ENCODE peak calls at places on chromosomes 3 and 15, in seven cellular contexts. One of them, this sample, is unnamed.

GRCh38 chr3:171646357-171647133 is 163.7 kb downstream of the PLD1 start:
- DNase-seq in fibroblast of lung: peak
- DNase-seq in AG09309: peak
- DNase-seq in GM12892: no peak
- DNase-seq in glutamatergic neuron: no peak
- DNase-seq in cardiac fibroblast: peak
- DNase-seq in effector memory CD8-positive, alpha-beta T cell: no peak
- DNase-seq in this sample: no peak

GRCh38 chr3:36695769-36696137 is 68.6 kb downstream of the DCLK3 start:
- DNase-seq in fibroblast of lung: peak
- DNase-seq in cardiac fibroblast: peak
- DNase-seq in AG09309: peak
- DNase-seq in GM12892: no peak
- DNase-seq in glutamatergic neuron: no peak
- DNase-seq in effector memory CD8-positive, alpha-beta T cell: no peak
- DNase-seq in this sample: no peak

GRCh38 chr15:66729339-66729951 is 27.4 kb downstream of the SMAD6 start:
- DNase-seq in AG09309: no peak
- DNase-seq in glutamatergic neuron: no peak
- DNase-seq in cardiac fibroblast: no peak
- DNase-seq in fibroblast of lung: no peak
- DNase-seq in GM12892: no peak
- DNase-seq in effector memory CD8-positive, alpha-beta T cell: no peak
- DNase-seq in this sample: no peak

GRCh38 chr3:33202581-33203457 is 15.8 kb downstream of the SUSD5 start:
- DNase-seq in effector memory CD8-positive, alpha-beta T cell: no peak
- DNase-seq in cardiac fibroblast: no peak
- DNase-seq in GM12892: no peak
- DNase-seq in AG09309: no peak
- DNase-seq in glutamatergic neuron: no peak
- DNase-seq in fibroblast of lung: no peak
- DNase-seq in this sample: no peak

GRCh38 chr3:112628038-112628437 is 12.9 kb downstream of the CCDC80 start:
- DNase-seq in glutamatergic neuron: no peak
- DNase-seq in GM12892: no peak
- DNase-seq in fibroblast of lung: no peak
- DNase-seq in effector memory CD8-positive, alpha-beta T cell: no peak
- DNase-seq in AG09309: no peak
- DNase-seq in cardiac fibroblast: no peak
- DNase-seq in this sample: no peak

GRCh38 chr3:24294150-24294549 is 200.5 kb downstream of the THRB start:
- DNase-seq in GM12892: no peak
- DNase-seq in cardiac fibroblast: no peak
- DNase-seq in fibroblast of lung: no peak
- DNase-seq in AG09309: no peak
- DNase-seq in glutamatergic neuron: no peak
- DNase-seq in effector memory CD8-positive, alpha-beta T cell: no peak
- DNase-seq in this sample: no peak

GRCh38 chr15:68578175-68578959 is 426 bp upstream of the CORO2B start:
- DNase-seq in effector memory CD8-positive, alpha-beta T cell: no peak
- DNase-seq in AG09309: peak
- DNase-seq in cardiac fibroblast: peak
- DNase-seq in GM12892: no peak
- DNase-seq in fibroblast of lung: peak
- DNase-seq in glutamatergic neuron: peak
- DNase-seq in this sample: no peak

GRCh38 chr15:59170295-59170881 is 36.3 kb upstream of the LDHAL6B start:
- DNase-seq in AG09309: peak
- DNase-seq in effector memory CD8-positive, alpha-beta T cell: no peak
- DNase-seq in glutamatergic neuron: no peak
- DNase-seq in GM12892: no peak
- DNase-seq in cardiac fibroblast: peak
- DNase-seq in fibroblast of lung: no peak
- DNase-seq in this sample: no peak

GRCh38 chr3:15964605-15965061 is 166.9 kb upstream of the ANKRD28 start:
- DNase-seq in fibroblast of lung: peak
- DNase-seq in GM12892: no peak
- DNase-seq in AG09309: no peak
- DNase-seq in effector memory CD8-positive, alpha-beta T cell: no peak
- DNase-seq in glutamatergic neuron: peak
- DNase-seq in cardiac fibroblast: peak
- DNase-seq in this sample: no peak

GRCh38 chr3:9301091-9301490 is 51.6 kb upstream of the SRGAP3 start:
- DNase-seq in glutamatergic neuron: no peak
- DNase-seq in GM12892: no peak
- DNase-seq in fibroblast of lung: no peak
- DNase-seq in AG09309: no peak
- DNase-seq in effector memory CD8-positive, alpha-beta T cell: no peak
- DNase-seq in cardiac fibroblast: peak
- DNase-seq in this sample: no peak

GRCh38 chr15:70835415-70835814 is 18.5 kb downstream of the LARP6 start:
- DNase-seq in AG09309: no peak
- DNase-seq in cardiac fibroblast: peak
- DNase-seq in effector memory CD8-positive, alpha-beta T cell: no peak
- DNase-seq in fibroblast of lung: no peak
- DNase-seq in glutamatergic neuron: no peak
- DNase-seq in GM12892: no peak
- DNase-seq in this sample: no peak

GRCh38 chr3:16090013-16090412 is 84.5 kb upstream of the GALNT15 start:
- DNase-seq in effector memory CD8-positive, alpha-beta T cell: no peak
- DNase-seq in AG09309: peak
- DNase-seq in glutamatergic neuron: no peak
- DNase-seq in cardiac fibroblast: peak
- DNase-seq in fibroblast of lung: peak
- DNase-seq in GM12892: no peak
- DNase-seq in this sample: no peak

GRCh38 chr3:63015614-63016016 is 140.4 kb upstream of the CADPS start:
- DNase-seq in glutamatergic neuron: peak
- DNase-seq in effector memory CD8-positive, alpha-beta T cell: no peak
- DNase-seq in AG09309: no peak
- DNase-seq in fibroblast of lung: no peak
- DNase-seq in GM12892: no peak
- DNase-seq in cardiac fibroblast: no peak
- DNase-seq in this sample: no peak

GRCh38 chr3:170865209-170866094 is 4.5 kb downstream of the RPL22L1 start:
- DNase-seq in fibroblast of lung: peak
- DNase-seq in AG09309: no peak
- DNase-seq in glutamatergic neuron: no peak
- DNase-seq in cardiac fibroblast: peak
- DNase-seq in effector memory CD8-positive, alpha-beta T cell: no peak
- DNase-seq in GM12892: no peak
- DNase-seq in this sample: no peak

GRCh38 chr3:151875759-151876158 is 2.3 kb downstream of the SUCNR1 start:
- DNase-seq in glutamatergic neuron: no peak
- DNase-seq in fibroblast of lung: no peak
- DNase-seq in cardiac fibroblast: no peak
- DNase-seq in AG09309: no peak
- DNase-seq in effector memory CD8-positive, alpha-beta T cell: no peak
- DNase-seq in GM12892: no peak
- DNase-seq in this sample: no peak

GRCh38 chr3:41900265-41900664 is 61.6 kb downstream of the ULK4 start:
- DNase-seq in fibroblast of lung: peak
- DNase-seq in GM12892: no peak
- DNase-seq in AG09309: no peak
- DNase-seq in effector memory CD8-positive, alpha-beta T cell: no peak
- DNase-seq in glutamatergic neuron: no peak
- DNase-seq in cardiac fibroblast: peak
- DNase-seq in this sample: no peak

GRCh38 chr3:111368061-111368460 is 173.9 kb upstream of the CD96 start:
- DNase-seq in cardiac fibroblast: peak
- DNase-seq in effector memory CD8-positive, alpha-beta T cell: no peak
- DNase-seq in AG09309: peak
- DNase-seq in GM12892: no peak
- DNase-seq in fibroblast of lung: peak
- DNase-seq in glutamatergic neuron: no peak
- DNase-seq in this sample: no peak

GRCh38 chr3:127747066-127747465 is 74.3 kb downstream of the ABTB1 start:
- DNase-seq in cardiac fibroblast: no peak
- DNase-seq in effector memory CD8-positive, alpha-beta T cell: no peak
- DNase-seq in fibroblast of lung: no peak
- DNase-seq in glutamatergic neuron: no peak
- DNase-seq in AG09309: no peak
- DNase-seq in GM12892: no peak
- DNase-seq in this sample: no peak

GRCh38 chr3:186432944-186433732 is 71.1 kb upstream of the DGKG start:
- DNase-seq in cardiac fibroblast: no peak
- DNase-seq in AG09309: no peak
- DNase-seq in effector memory CD8-positive, alpha-beta T cell: no peak
- DNase-seq in glutamatergic neuron: no peak
- DNase-seq in GM12892: no peak
- DNase-seq in fibroblast of lung: peak
- DNase-seq in this sample: no peak